ENCODE peak calls at places on chromosomes 7 and 10, in six cellular contexts. I is MM.1S, U is choroid plexus epithelial cell, D is lower lobe of right lung, Z is WERI-Rb-1, J is body of pancreas. A is an unnamed sample.

GRCh38 chr10:48474764-48475365 is 130.0 kb downstream of the ARHGAP22 start:
- DNase-seq in I (no peak), U (no peak), D (no peak), Z (no peak), J (no peak), A (no peak)

GRCh38 chr7:51220226-51220625 is 96.4 kb downstream of the COBL start:
- DNase-seq in I (no peak), U (no peak), D (no peak), Z (peak), J (no peak), A (no peak)

GRCh38 chr10:69769395-69769989 is 32.2 kb upstream of the COL13A1 start:
- DNase-seq in I (no peak), U (peak), D (no peak), Z (no peak), J (peak), A (peak)

GRCh38 chr7:146366938-146367337 is 250.3 kb downstream of the CNTNAP2 start:
- DNase-seq in I (no peak), U (peak), D (no peak), Z (no peak), J (no peak), A (peak)

GRCh38 chr10:114176511-114176910 is 2.5 kb upstream of the CCDC186 start:
- DNase-seq in I (no peak), U (no peak), D (no peak), Z (no peak), J (no peak), A (no peak)

GRCh38 chr7:67823345-67823744 is 826.7 kb downstream of the TYW1 start:
- DNase-seq in I (no peak), U (no peak), D (no peak), Z (no peak), J (peak), A (no peak)

GRCh38 chr7:51029586-51030230 is 247.0 kb upstream of the GRB10 start:
- DNase-seq in I (no peak), U (peak), D (no peak), Z (no peak), J (no peak), A (no peak)

GRCh38 chr7:29400435-29400834 is 163.2 kb upstream of the PRR15 start:
- DNase-seq in I (no peak), U (no peak), D (no peak), Z (no peak), J (no peak), A (no peak)

GRCh38 chr10:3330687-3331086 is 158.1 kb upstream of the PITRM1 start:
- DNase-seq in I (no peak), U (peak), D (peak), Z (no peak), J (no peak), A (peak)

GRCh38 chr7:47622946-47623640 is 41.2 kb upstream of the TNS3 start:
- DNase-seq in I (no peak), U (peak), D (no peak), Z (no peak), J (peak), A (peak)

GRCh38 chr10:21584834-21585530 is 51.0 kb downstream of the MLLT10 start:
- DNase-seq in I (peak), U (no peak), D (no peak), Z (no peak), J (no peak), A (no peak)

GRCh38 chr10:133014416-133015210 is 72.2 kb upstream of the CFAP46 start:
- DNase-seq in I (no peak), U (no peak), D (no peak), Z (no peak), J (no peak), A (no peak)

GRCh38 chr7:81075150-81075549 is 156.3 kb upstream of the SEMA3C start:
- DNase-seq in I (no peak), U (peak), D (no peak), Z (no peak), J (no peak), A (no peak)

GRCh38 chr7:105010538-105011523 is 3.2 kb upstream of the KMT2E start:
- DNase-seq in I (no peak), U (peak), D (no peak), Z (no peak), J (no peak), A (no peak)

GRCh38 chr7:15463801-15464761 is 97.7 kb downstream of the AGMO start:
- DNase-seq in I (no peak), U (peak), D (no peak), Z (no peak), J (no peak), A (peak)

GRCh38 chr10:132509506-132510173 is 27.9 kb upstream of the INPP5A start:
- DNase-seq in I (no peak), U (no peak), D (no peak), Z (no peak), J (peak), A (no peak)

GRCh38 chr7:90897961-90898469 is 301.9 kb downstream of the CDK14 start:
- DNase-seq in I (peak), U (peak), D (no peak), Z (no peak), J (no peak), A (no peak)

GRCh38 chr10:69860290-69860689 is 58.6 kb downstream of the COL13A1 start:
- DNase-seq in I (no peak), U (no peak), D (no peak), Z (no peak), J (no peak), A (no peak)

GRCh38 chr10:130403153-130403890 is 267.1 kb downstream of the GLRX3 start:
- DNase-seq in I (no peak), U (no peak), D (no peak), Z (no peak), J (peak), A (no peak)

GRCh38 chr10:5391780-5392179 is 12.8 kb downstream of the TUBAL3 start:
- DNase-seq in I (no peak), U (no peak), D (no peak), Z (no peak), J (no peak), A (no peak)

GRCh38 chr10:15672469-15672868 is 47.3 kb downstream of the ITGA8 start:
- DNase-seq in I (no peak), U (no peak), D (no peak), Z (no peak), J (no peak), A (no peak)

GRCh38 chr10:929965-930364 is 1.5 kb downstream of the LARP4B start:
- DNase-seq in I (peak), U (no peak), D (no peak), Z (no peak), J (no peak), A (no peak)

GRCh38 chr10:931326-932318 is at the start of gene LARP4B:
- DNase-seq in I (peak), U (peak), D (peak), Z (peak), J (peak), A (peak)

GRCh38 chr10:932589-932988 is 1.1 kb upstream of the LARP4B start:
- DNase-seq in I (no peak), U (no peak), D (peak), Z (no peak), J (no peak), A (no peak)

GRCh38 chr10:927131-927530 is 4.4 kb downstream of the LARP4B start:
- DNase-seq in I (no peak), U (no peak), D (no peak), Z (no peak), J (no peak), A (no peak)

DNA sequence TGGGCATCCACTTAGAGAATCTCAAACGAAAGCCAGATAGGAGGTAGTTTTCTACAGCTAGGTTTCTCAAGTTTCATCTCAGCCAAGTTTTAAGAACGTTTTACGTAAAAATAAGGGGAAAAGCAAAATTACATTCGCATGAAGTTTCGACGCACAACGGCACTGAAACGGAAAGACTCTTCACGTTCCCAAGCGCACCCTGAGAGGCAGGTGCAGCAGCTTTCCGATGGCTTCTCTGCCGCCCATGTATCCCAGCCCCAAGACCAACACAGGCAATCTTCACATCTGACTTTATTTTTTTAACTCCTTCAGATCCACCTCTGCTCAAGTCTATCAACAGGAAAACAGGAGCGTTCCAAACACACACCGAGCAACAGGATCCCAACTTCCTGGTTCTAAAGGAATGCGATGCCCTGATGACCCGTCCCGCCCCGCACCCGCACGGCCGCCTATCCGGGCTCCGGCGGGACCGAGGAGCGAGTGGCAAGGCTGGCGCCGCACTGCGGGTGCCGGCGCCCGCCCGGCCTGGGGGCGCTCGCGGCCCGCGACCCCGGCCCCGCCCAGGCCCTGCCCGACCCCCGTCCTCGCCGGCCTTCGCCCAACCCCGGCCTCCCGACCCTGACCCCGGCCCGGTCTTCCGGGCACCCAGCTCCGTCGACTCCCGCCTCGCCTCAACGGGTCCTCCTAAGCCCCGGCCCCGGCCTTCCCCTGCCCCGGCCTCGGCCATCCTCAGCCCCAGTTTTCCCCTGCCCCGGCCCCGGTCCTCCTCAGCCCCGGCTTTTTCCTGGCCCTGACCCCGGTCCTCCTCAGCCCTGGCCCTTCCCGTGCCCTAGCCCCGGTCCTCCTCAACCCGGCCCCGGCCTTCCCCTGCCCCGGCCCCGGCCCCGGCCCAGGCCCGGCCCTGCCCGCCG is 835 bp downstream of the LARP4B start:
- DNase-seq in I (peak), U (peak), D (peak), Z (peak), J (peak), A (peak)
- TF ChIP-seq CTCF in I (no peak), U (no peak), D (no peak), Z (no peak), J (no peak), A (no peak)

GRCh38 chr7:82294258-82294855 is 149.2 kb downstream of the CACNA2D1 start:
- DNase-seq in I (no peak), U (peak), D (no peak), Z (no peak), J (no peak), A (no peak)
- H3K4me3 ChIP-seq in I (no peak), U (no peak), D (no peak), Z (no peak), J (no peak), A (no peak)

GRCh38 chr10:37816290-37816689 is 41.1 kb downstream of the ZNF248 start:
- DNase-seq in I (no peak), U (no peak), D (no peak), Z (no peak), J (no peak), A (no peak)
- TF ChIP-seq CTCF in I (no peak), U (no peak), D (no peak), Z (no peak), J (no peak), A (no peak)

GRCh38 chr10:57262908-57263307 is 901.8 kb upstream of the ZWINT start:
- DNase-seq in I (no peak), U (no peak), D (no peak), Z (no peak), J (no peak), A (no peak)
- H3K4me3 ChIP-seq in I (no peak), U (no peak), D (no peak), Z (no peak), J (no peak), A (no peak)

GRCh38 chr10:102384053-102384452 is 11.5 kb upstream of the NFKB2 start:
- DNase-seq in I (no peak), U (peak), D (no peak), Z (no peak), J (no peak), A (no peak)
- TF ChIP-seq CTCF in I (peak), U (peak), D (no peak), Z (peak), J (no peak), A (peak)

DNA sequence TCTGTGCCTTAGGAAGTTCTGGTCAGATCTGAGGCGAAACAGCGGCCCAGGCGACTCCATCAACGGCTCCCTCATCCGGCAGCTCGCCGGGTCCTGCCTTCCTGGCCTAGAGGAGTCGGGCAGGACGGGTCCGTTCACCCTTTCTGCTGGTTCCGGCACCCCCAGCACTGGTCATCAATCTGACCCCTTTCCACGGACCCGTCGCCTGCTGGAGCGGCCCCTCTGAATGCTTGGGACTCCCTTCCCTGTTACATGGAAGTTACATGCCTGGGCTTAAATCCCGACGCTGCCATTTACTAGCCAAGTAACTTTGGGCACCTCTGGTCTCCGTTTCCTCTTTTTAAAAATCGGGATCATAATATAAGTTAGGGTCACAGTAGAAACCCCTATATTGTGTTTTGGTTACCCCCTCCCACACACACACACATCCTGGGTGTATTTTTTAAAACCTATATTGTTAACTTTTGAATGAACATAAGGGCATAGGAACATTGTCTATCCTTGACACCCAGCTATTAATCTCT is 607 bp upstream of the GGCT start:
- DNase-seq in I (no peak), U (no peak), D (no peak), Z (no peak), J (no peak), A (no peak)
- H3K4me3 ChIP-seq in I (peak), U (peak), D (peak), Z (peak), J (peak), A (peak)

DNA sequence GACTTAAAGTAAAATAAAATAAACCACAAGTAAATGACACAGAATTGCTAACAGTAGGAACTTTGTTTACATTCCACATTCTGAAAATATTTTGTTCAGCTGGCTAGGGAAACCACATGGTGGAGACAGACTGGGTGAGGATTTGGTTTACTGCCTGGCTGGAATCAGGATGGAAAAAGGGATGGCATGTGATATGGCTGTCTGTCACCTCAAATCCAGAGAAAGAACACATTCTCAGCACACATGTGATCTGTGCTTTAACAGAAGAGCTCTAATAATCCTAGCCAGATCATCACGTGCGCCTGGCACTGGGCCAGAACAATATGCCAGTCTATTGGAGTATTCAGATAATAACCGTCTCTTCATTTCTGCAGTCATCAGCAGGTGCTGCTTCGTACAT is 90.9 kb upstream of the PIP4K2A start:
- DNase-seq in I (no peak), U (peak), D (no peak), Z (no peak), J (peak), A (peak)
- TF ChIP-seq CTCF in I (no peak), U (peak), D (no peak), Z (no peak), J (peak), A (peak)

GRCh38 chr7:26855421-26855820 is 9.0 kb downstream of the SKAP2 start:
- DNase-seq in I (no peak), U (no peak), D (no peak), Z (no peak), J (no peak), A (no peak)
- H3K4me3 ChIP-seq in I (no peak), U (no peak), D (peak), Z (no peak), J (no peak), A (no peak)

GRCh38 chr7:55134786-55135185 is 116.0 kb downstream of the EGFR start:
- DNase-seq in I (no peak), U (no peak), D (no peak), Z (no peak), J (no peak), A (no peak)

GRCh38 chr7:55132890-55133551 is 114.2 kb downstream of the EGFR start:
- DNase-seq in I (no peak), U (peak), D (no peak), Z (no peak), J (peak), A (peak)

GRCh38 chr7:55132550-55132889 is 113.7 kb downstream of the EGFR start:
- DNase-seq in I (no peak), U (no peak), D (no peak), Z (no peak), J (no peak), A (no peak)

GRCh38 chr7:55135462-55135861 is 116.6 kb downstream of the EGFR start:
- DNase-seq in I (no peak), U (no peak), D (no peak), Z (no peak), J (no peak), A (no peak)

GRCh38 chr7:55133630-55134392 is 115.0 kb downstream of the EGFR start:
- DNase-seq in I (no peak), U (peak), D (no peak), Z (no peak), J (no peak), A (peak)
- TF ChIP-seq CTCF in I (no peak), U (peak), D (no peak), Z (no peak), J (no peak), A (no peak)

A was measured in retinal pigment epithelial cell.